ENCODE peak calls at places on chromosomes 1 and 21, in nine cellular contexts. G is kidney epithelial cell; C is NCI-H774; I is nucleus accumbens; W is T-helper 17 cell; S is stimulated activated CD4-positive, alpha-beta T cell treated with anti-CD3 and anti-CD28 coated beads, TNF-alpha, amount 100 ng/mL, for 4 hours; O is stimulated activated CD8-positive, alpha-beta memory T cell treated with anti-CD3 and anti-CD28 coated beads, Interleukin-15, amount 100 ng/mL, for 1 hour; K is Karpas-422; F is NB4. R is an unnamed sample.

GRCh38 chr1:153774780-153775431 is at the start of gene SLC27A3:
- DNase-seq in G (no peak), W (no peak), K (no peak), C (peak; percentile 74), S (no peak), O (no peak), I (peak; percentile 48), F (no peak), R (no peak)

GRCh38 chr1:79128726-79129125 is 122.2 kb upstream of the ADGRL4 start:
- DNase-seq in W (no peak), K (no peak), S (no peak), F (no peak), O (no peak), G (peak; percentile 7), I (no peak), C (no peak), R (no peak)

GRCh38 chr21:46354518-46354917 is 30.6 kb downstream of the PCNT start:
- DNase-seq in C (no peak), F (no peak), K (no peak), O (no peak), I (no peak), S (no peak), W (no peak), G (no peak), R (no peak)

GRCh38 chr1:173205146-173206051 is 1.7 kb downstream of the TNFSF4 start:
- DNase-seq in G (no peak), C (no peak), I (no peak), O (no peak), S (no peak), K (no peak), F (peak; percentile 50), W (no peak), R (no peak)

GRCh38 chr1:212255705-212256307 is 29.4 kb upstream of the PPP2R5A start:
- DNase-seq in K (no peak), F (peak; percentile 74), O (no peak), W (no peak), C (no peak), S (no peak), I (no peak), G (no peak), R (peak; percentile 19)

GRCh38 chr21:37145635-37146111 is 72.6 kb downstream of the TTC3 start:
- DNase-seq in F (peak; percentile 7), G (peak; percentile 18), K (no peak), O (no peak), S (no peak), W (no peak), I (no peak), C (no peak), R (no peak)

GRCh38 chr1:34645109-34645688 is 109.6 kb upstream of the GJB5 start:
- DNase-seq in W (no peak), O (no peak), G (no peak), C (no peak), I (peak; percentile 3), S (no peak), F (no peak), K (no peak), R (no peak)

GRCh38 chr1:159929155-159930051 is 4.1 kb upstream of the TAGLN2 start:
- DNase-seq in K (no peak), F (no peak), W (no peak), S (no peak), I (no peak), G (no peak), C (peak; percentile 29), O (no peak), R (no peak)

GRCh38 chr1:100528861-100529260 is 9.1 kb upstream of the GPR88 start:
- DNase-seq in C (no peak), S (no peak), O (no peak), F (no peak), G (no peak), W (no peak), K (no peak), I (no peak), R (no peak)

GRCh38 chr1:32307313-32307712 is 15.4 kb downstream of the HDAC1 start:
- DNase-seq in W (no peak), C (no peak), G (no peak), F (peak; percentile 35), S (no peak), K (no peak), I (no peak), O (no peak), R (no peak)

GRCh38 chr1:53329183-53329544 is 1.3 kb upstream of the LRP8 start:
- DNase-seq in O (no peak), C (no peak), G (no peak), F (no peak), I (no peak), W (no peak), S (no peak), K (no peak), R (no peak)

GRCh38 chr1:179883739-179884138 is 1.7 kb downstream of the TOR1AIP1 start:
- DNase-seq in S (peak; percentile 40), F (peak; percentile 30), I (no peak), K (peak; percentile 74), C (no peak), G (peak; percentile 56), W (peak; percentile 27), O (peak; percentile 21), R (peak; percentile 60)

GRCh38 chr1:218123968-218124367 is 161.1 kb upstream of the RRP15 start:
- DNase-seq in K (no peak), F (no peak), G (no peak), C (no peak), S (no peak), W (no peak), I (no peak), O (no peak), R (no peak)

GRCh38 chr1:80498673-80499072 is 1302.1 kb upstream of the ADGRL2 start:
- DNase-seq in C (no peak), F (no peak), G (no peak), O (no peak), S (no peak), I (no peak), W (no peak), K (no peak), R (no peak)

GRCh38 chr1:95703046-95703445 is 469.0 kb downstream of the RWDD3 start:
- DNase-seq in G (no peak), W (no peak), K (no peak), I (no peak), F (no peak), O (no peak), S (no peak), C (no peak), R (peak; percentile 1)

GRCh38 chr1:36982708-36983107 is 51.6 kb downstream of the GRIK3 start:
- DNase-seq in W (no peak), F (peak; percentile 7), C (no peak), O (no peak), G (no peak), S (no peak), K (no peak), I (peak; percentile 16), R (no peak)

GRCh38 chr1:89396902-89397301 is 33.0 kb downstream of the GBP6 start:
- DNase-seq in S (no peak), G (no peak), I (no peak), W (no peak), O (no peak), C (no peak), K (no peak), F (no peak), R (no peak)

GRCh38 chr1:157390646-157391045 is 161.7 kb downstream of the FCRL5 start:
- DNase-seq in I (no peak), W (no peak), O (no peak), K (no peak), S (no peak), G (peak; percentile 31), C (no peak), F (no peak), R (no peak)

GRCh38 chr1:30744060-30744756 is 13.4 kb downstream of the LAPTM5 start:
- DNase-seq in K (no peak), F (no peak), S (no peak), C (no peak), G (no peak), W (no peak), I (no peak), O (no peak), R (peak; percentile 50)